ENCODE peak calls at places on chromosomes 6 and 20, in four cellular contexts. One of them, this sample, is unnamed.

GRCh38 chr20:12925214-12925755 is 83.5 kb upstream of the SPTLC3 start:
- DNase-seq in adrenal gland: peak
- DNase-seq in esophagus squamous epithelium: no peak
- DNase-seq in uterus: peak
- DNase-seq in this sample: peak

GRCh38 chr20:56513096-56513806 is 11.3 kb upstream of the FAM209A start:
- DNase-seq in esophagus squamous epithelium: no peak
- DNase-seq in adrenal gland: no peak
- DNase-seq in uterus: no peak
- DNase-seq in this sample: no peak

GRCh38 chr6:32436995-32437836 is 2.5 kb upstream of the HLA-DRA start:
- DNase-seq in esophagus squamous epithelium: no peak
- DNase-seq in adrenal gland: no peak
- DNase-seq in uterus: no peak
- DNase-seq in this sample: no peak

GRCh38 chr6:5398530-5398929 is 137.2 kb downstream of the FARS2 start:
- DNase-seq in esophagus squamous epithelium: no peak
- DNase-seq in adrenal gland: no peak
- DNase-seq in uterus: no peak
- DNase-seq in this sample: no peak

GRCh38 chr6:43769526-43770416 is at the start of gene VEGFA:
- DNase-seq in adrenal gland: peak
- DNase-seq in uterus: peak
- DNase-seq in esophagus squamous epithelium: peak
- DNase-seq in this sample: peak

GRCh38 chr6:137202078-137202477 is 17.1 kb downstream of the IFNGR1 start:
- DNase-seq in esophagus squamous epithelium: no peak
- DNase-seq in uterus: no peak
- DNase-seq in adrenal gland: no peak
- DNase-seq in this sample: no peak

GRCh38 chr6:84687487-84687886 is 76.9 kb downstream of the TBX18 start:
- DNase-seq in esophagus squamous epithelium: no peak
- DNase-seq in adrenal gland: no peak
- DNase-seq in uterus: no peak
- DNase-seq in this sample: no peak

GRCh38 chr20:32181606-32182005 is 25.9 kb downstream of the PLAGL2 start:
- DNase-seq in esophagus squamous epithelium: no peak
- DNase-seq in uterus: no peak
- DNase-seq in adrenal gland: peak
- DNase-seq in this sample: no peak

GRCh38 chr6:14339711-14340590 is 222.4 kb downstream of the CD83 start:
- DNase-seq in adrenal gland: no peak
- DNase-seq in uterus: no peak
- DNase-seq in esophagus squamous epithelium: no peak
- DNase-seq in this sample: peak

GRCh38 chr20:48052492-48052870 is 267.2 kb upstream of the SULF2 start:
- DNase-seq in adrenal gland: peak
- DNase-seq in esophagus squamous epithelium: no peak
- DNase-seq in uterus: no peak
- DNase-seq in this sample: no peak

GRCh38 chr20:37902504-37903313 is at the start of gene VSTM2L:
- DNase-seq in esophagus squamous epithelium: no peak
- DNase-seq in uterus: no peak
- DNase-seq in adrenal gland: peak
- DNase-seq in this sample: peak

GRCh38 chr6:38413097-38413800 is 226.5 kb downstream of the BTBD9 start:
- DNase-seq in esophagus squamous epithelium: no peak
- DNase-seq in adrenal gland: no peak
- DNase-seq in uterus: peak
- DNase-seq in this sample: no peak

GRCh38 chr6:170167657-170168159 is 123.2 kb downstream of the DLL1 start:
- DNase-seq in esophagus squamous epithelium: no peak
- DNase-seq in uterus: no peak
- DNase-seq in adrenal gland: no peak
- DNase-seq in this sample: peak

GRCh38 chr6:33983109-33983475 is 162.8 kb downstream of the GRM4 start:
- DNase-seq in adrenal gland: peak
- DNase-seq in esophagus squamous epithelium: no peak
- DNase-seq in uterus: peak
- DNase-seq in this sample: peak

GRCh38 chr6:141551318-141551717 is 581.4 kb upstream of the GJE1 start:
- DNase-seq in adrenal gland: no peak
- DNase-seq in uterus: no peak
- DNase-seq in esophagus squamous epithelium: no peak
- DNase-seq in this sample: no peak

GRCh38 chr6:13194852-13195251 is 133.5 kb downstream of the TBC1D7 start:
- DNase-seq in adrenal gland: peak
- DNase-seq in uterus: no peak
- DNase-seq in esophagus squamous epithelium: no peak
- DNase-seq in this sample: peak

GRCh38 chr6:169915769-169916550 is 164.5 kb downstream of the ERMARD start:
- DNase-seq in uterus: peak
- DNase-seq in adrenal gland: peak
- DNase-seq in esophagus squamous epithelium: no peak
- DNase-seq in this sample: peak

GRCh38 chr6:132530293-132530974 is 7.6 kb upstream of the TAAR9 start:
- DNase-seq in adrenal gland: peak
- DNase-seq in esophagus squamous epithelium: no peak
- DNase-seq in uterus: peak
- DNase-seq in this sample: peak

GRCh38 chr6:116695398-116695797 is 14.4 kb downstream of the KPNA5 start:
- DNase-seq in esophagus squamous epithelium: no peak
- DNase-seq in uterus: no peak
- DNase-seq in adrenal gland: no peak
- DNase-seq in this sample: no peak

GRCh38 chr6:168034537-168034936 is 37.1 kb downstream of the KIF25 start:
- DNase-seq in esophagus squamous epithelium: no peak
- DNase-seq in adrenal gland: peak
- DNase-seq in uterus: no peak
- DNase-seq in this sample: peak

GRCh38 chr20:62069741-62070216 is 4.1 kb upstream of the TAF4 start:
- DNase-seq in adrenal gland: peak
- DNase-seq in esophagus squamous epithelium: no peak
- DNase-seq in uterus: peak
- DNase-seq in this sample: no peak

GRCh38 chr6:34652263-34652662 is 44.3 kb downstream of the ILRUN start:
- DNase-seq in uterus: no peak
- DNase-seq in adrenal gland: no peak
- DNase-seq in esophagus squamous epithelium: no peak
- DNase-seq in this sample: no peak

GRCh38 chr20:62918830-62919229 is 7.5 kb downstream of the DIDO1 start:
- DNase-seq in adrenal gland: no peak
- DNase-seq in esophagus squamous epithelium: no peak
- DNase-seq in uterus: no peak
- DNase-seq in this sample: no peak

GRCh38 chr6:24313477-24314141 is 44.2 kb downstream of the DCDC2 start:
- DNase-seq in esophagus squamous epithelium: no peak
- DNase-seq in uterus: no peak
- DNase-seq in adrenal gland: no peak
- DNase-seq in this sample: no peak

GRCh38 chr6:39339111-39339510 is 16.6 kb upstream of the KCNK16 start:
- DNase-seq in uterus: no peak
- DNase-seq in adrenal gland: no peak
- DNase-seq in esophagus squamous epithelium: no peak
- DNase-seq in this sample: no peak

GRCh38 chr20:44738779-44739477 is 6.7 kb upstream of the KCNK15 start:
- DNase-seq in adrenal gland: peak
- DNase-seq in uterus: peak
- DNase-seq in esophagus squamous epithelium: peak
- DNase-seq in this sample: peak

GRCh38 chr6:12548526-12548925 is 168.0 kb upstream of the PHACTR1 start:
- DNase-seq in uterus: no peak
- DNase-seq in adrenal gland: no peak
- DNase-seq in esophagus squamous epithelium: no peak
- DNase-seq in this sample: no peak

DNA sequence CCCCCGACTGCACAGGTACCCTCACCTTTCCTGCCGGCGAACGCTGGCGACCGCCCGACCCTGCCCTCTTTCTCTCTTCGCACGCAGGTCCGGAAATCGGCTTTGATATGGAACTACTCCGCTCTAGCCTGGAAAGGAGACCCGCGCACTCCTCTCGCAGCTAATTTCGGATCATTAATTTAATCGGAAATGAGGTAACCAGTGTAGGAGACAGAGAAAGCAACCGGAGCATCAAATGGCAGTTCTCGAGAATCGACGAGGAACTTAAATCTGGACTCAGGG is 946 bp upstream of the ATXN1 start:
- DNase-seq in adrenal gland: no peak
- DNase-seq in esophagus squamous epithelium: no peak
- DNase-seq in uterus: no peak
- DNase-seq in this sample: no peak
- H3K4me3 ChIP-seq in adrenal gland: no peak
- H3K4me3 ChIP-seq in esophagus squamous epithelium: peak
- H3K4me3 ChIP-seq in uterus: peak
- H3K4me3 ChIP-seq in this sample: peak

GRCh38 chr6:120083186-120083585 is 733.6 kb upstream of the MAN1A1 start:
- DNase-seq in uterus: no peak
- DNase-seq in adrenal gland: no peak
- DNase-seq in esophagus squamous epithelium: no peak
- DNase-seq in this sample: no peak

DNA sequence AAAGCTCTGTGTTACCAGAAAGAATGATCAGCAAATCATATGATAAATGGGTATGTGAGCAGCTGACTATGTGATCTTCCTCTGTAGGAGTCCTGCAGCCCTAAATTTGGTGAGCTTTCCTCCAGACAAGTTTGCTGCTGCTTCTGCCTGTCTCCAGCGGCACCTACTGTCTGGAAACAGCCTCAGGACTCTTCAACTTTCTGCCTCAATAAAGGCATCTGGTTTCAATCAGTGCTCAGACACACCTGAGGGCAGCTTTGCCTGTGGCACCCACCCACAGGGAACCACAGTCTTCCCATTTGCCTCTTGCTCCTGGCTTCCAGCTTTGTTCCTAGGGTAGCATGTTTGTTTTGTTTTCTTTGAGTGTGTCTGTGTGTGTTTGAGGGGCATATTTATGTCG is 727.9 kb upstream of the MAN1A1 start:
- DNase-seq in adrenal gland: no peak
- DNase-seq in esophagus squamous epithelium: no peak
- DNase-seq in uterus: no peak
- DNase-seq in this sample: peak
- TF ChIP-seq POLR2A in adrenal gland: no peak
- TF ChIP-seq POLR2A in esophagus squamous epithelium: no peak
- TF ChIP-seq POLR2A in uterus: no peak
- TF ChIP-seq POLR2A in this sample: no peak

GRCh38 chr6:108780784-108781183 is 67.4 kb upstream of the ARMC2 start:
- DNase-seq in esophagus squamous epithelium: no peak
- DNase-seq in adrenal gland: no peak
- DNase-seq in uterus: no peak
- DNase-seq in this sample: no peak
- H3K4me3 ChIP-seq in esophagus squamous epithelium: no peak
- H3K4me3 ChIP-seq in adrenal gland: no peak
- H3K4me3 ChIP-seq in uterus: no peak
- H3K4me3 ChIP-seq in this sample: no peak

GRCh38 chr20:25308083-25308491 is 60.2 kb downstream of the PYGB start:
- DNase-seq in esophagus squamous epithelium: no peak
- DNase-seq in uterus: no peak
- DNase-seq in adrenal gland: no peak
- DNase-seq in this sample: no peak

GRCh38 chr20:25308671-25309394 is 60.9 kb downstream of the PYGB start:
- DNase-seq in adrenal gland: no peak
- DNase-seq in uterus: no peak
- DNase-seq in esophagus squamous epithelium: no peak
- DNase-seq in this sample: no peak

GRCh38 chr20:25310921-25311728 is 63.2 kb downstream of the PYGB start:
- DNase-seq in uterus: no peak
- DNase-seq in adrenal gland: peak
- DNase-seq in esophagus squamous epithelium: no peak
- DNase-seq in this sample: no peak

GRCh38 chr20:25310268-25310920 is 62.5 kb downstream of the PYGB start:
- DNase-seq in adrenal gland: peak
- DNase-seq in uterus: peak
- DNase-seq in esophagus squamous epithelium: peak
- DNase-seq in this sample: peak

GRCh38 chr20:25309395-25310267 is 61.7 kb downstream of the PYGB start:
- DNase-seq in uterus: peak
- DNase-seq in esophagus squamous epithelium: no peak
- DNase-seq in adrenal gland: peak
- DNase-seq in this sample: no peak
- TF ChIP-seq POLR2A in uterus: no peak
- TF ChIP-seq POLR2A in esophagus squamous epithelium: no peak
- TF ChIP-seq POLR2A in adrenal gland: no peak
- TF ChIP-seq POLR2A in this sample: no peak

GRCh38 chr6:26029570-26029856 is 57.7 kb upstream of the HFE start:
- DNase-seq in esophagus squamous epithelium: no peak
- DNase-seq in adrenal gland: no peak
- DNase-seq in uterus: no peak
- DNase-seq in this sample: no peak
- H3K4me3 ChIP-seq in esophagus squamous epithelium: no peak
- H3K4me3 ChIP-seq in adrenal gland: no peak
- H3K4me3 ChIP-seq in uterus: no peak
- H3K4me3 ChIP-seq in this sample: no peak

GRCh38 chr6:30828027-30828962 is 56.0 kb upstream of the DDR1 start:
- DNase-seq in esophagus squamous epithelium: no peak
- DNase-seq in uterus: peak
- DNase-seq in adrenal gland: peak
- DNase-seq in this sample: peak
- TF ChIP-seq POLR2A in esophagus squamous epithelium: no peak
- TF ChIP-seq POLR2A in uterus: no peak
- TF ChIP-seq POLR2A in adrenal gland: no peak
- TF ChIP-seq POLR2A in this sample: no peak

DNA sequence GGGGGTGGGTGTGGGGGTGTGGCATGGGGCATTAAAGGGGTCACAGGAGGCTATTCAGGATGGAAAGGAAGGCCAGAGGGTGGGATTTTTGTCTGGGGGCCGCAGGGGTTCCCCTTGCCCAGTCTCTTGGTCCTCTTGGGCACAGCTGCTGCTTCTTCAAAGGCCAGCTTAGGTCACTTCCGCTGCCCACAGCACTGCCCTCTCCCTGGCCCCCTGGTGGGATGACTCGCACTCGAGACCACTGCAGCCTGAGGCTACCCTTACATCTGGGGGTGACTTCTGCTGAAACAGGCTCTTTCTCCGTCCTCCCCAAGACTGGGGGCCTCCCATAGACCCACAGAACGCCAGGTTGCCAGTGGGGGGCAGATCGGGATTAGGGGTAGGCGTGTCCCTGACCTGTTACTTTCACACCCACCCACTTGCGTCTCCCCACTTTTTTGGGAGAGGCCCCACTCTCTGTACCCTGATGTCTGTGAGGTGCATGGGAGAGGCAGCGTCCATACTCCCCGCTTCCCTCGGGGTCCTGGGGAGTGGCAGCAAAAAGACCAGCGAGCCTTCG is 1.3 kb downstream of the LKAAEAR1 start:
- DNase-seq in uterus: no peak
- DNase-seq in esophagus squamous epithelium: no peak
- DNase-seq in adrenal gland: no peak
- DNase-seq in this sample: no peak
- H3K4me3 ChIP-seq in uterus: no peak
- H3K4me3 ChIP-seq in esophagus squamous epithelium: peak
- H3K4me3 ChIP-seq in adrenal gland: no peak
- H3K4me3 ChIP-seq in this sample: peak

GRCh38 chr20:53492212-53492611 is 101.4 kb downstream of the ZNF217 start:
- DNase-seq in esophagus squamous epithelium: no peak
- DNase-seq in adrenal gland: no peak
- DNase-seq in uterus: no peak
- DNase-seq in this sample: no peak
- TF ChIP-seq POLR2A in esophagus squamous epithelium: no peak
- TF ChIP-seq POLR2A in adrenal gland: no peak
- TF ChIP-seq POLR2A in uterus: no peak
- TF ChIP-seq POLR2A in this sample: no peak

GRCh38 chr6:86730216-86730615 is 207.1 kb upstream of the HTR1E start:
- DNase-seq in adrenal gland: no peak
- DNase-seq in uterus: no peak
- DNase-seq in esophagus squamous epithelium: no peak
- DNase-seq in this sample: no peak
- H3K4me3 ChIP-seq in adrenal gland: no peak
- H3K4me3 ChIP-seq in uterus: no peak
- H3K4me3 ChIP-seq in esophagus squamous epithelium: no peak
- H3K4me3 ChIP-seq in this sample: no peak

This sample was measured in testis.